ENCODE peak calls at places on chromosomes 12 and 14, in eight cellular contexts. A, Z, G, T, O, D, N and K are unnamed samples.

GRCh38 chr12:111767362-111768158 is 827 bp downstream of the ALDH2 start:
- DNase-seq in N (peak), A (no peak), G (no peak), Z (no peak), T (no peak), O (no peak), D (no peak), K (no peak)

GRCh38 chr12:124764870-124765570 is 98.6 kb downstream of the SCARB1 start:
- DNase-seq in A (no peak), O (peak), D (no peak), N (peak), T (no peak), Z (no peak), G (no peak), K (no peak)

GRCh38 chr12:14879222-14879933 is 6.3 kb downstream of the MGP start:
- DNase-seq in G (no peak), D (no peak), Z (no peak), O (no peak), T (no peak), A (no peak), N (no peak), K (no peak)

GRCh38 chr14:71618047-71618446 is 314.2 kb upstream of the RGS6 start:
- DNase-seq in T (no peak), O (no peak), G (no peak), Z (no peak), A (no peak), N (no peak), D (no peak), K (no peak)

GRCh38 chr14:64705406-64706118 is 1.3 kb downstream of the PLEKHG3 start:
- DNase-seq in T (no peak), Z (no peak), A (no peak), N (peak), G (peak), D (no peak), O (no peak), K (no peak)

GRCh38 chr12:119419371-119419770 is 84.8 kb downstream of the CCDC60 start:
- DNase-seq in G (no peak), T (no peak), A (no peak), N (no peak), D (no peak), Z (no peak), O (no peak), K (no peak)

GRCh38 chr12:47881826-47882427 is 22.9 kb downstream of the VDR start:
- DNase-seq in N (peak), G (no peak), T (peak), O (peak), A (peak), Z (no peak), D (no peak), K (no peak)

GRCh38 chr12:109722753-109723109 is 9.1 kb downstream of the FAM222A start:
- DNase-seq in G (no peak), D (no peak), O (no peak), T (no peak), A (no peak), N (no peak), Z (no peak), K (no peak)

GRCh38 chr14:55850803-55851202 is 267.4 kb upstream of the PELI2 start:
- DNase-seq in O (no peak), D (no peak), Z (no peak), N (peak), A (peak), T (no peak), G (no peak), K (no peak)

GRCh38 chr12:67919406-67919805 is 69.8 kb upstream of the IFNG-AS1 start:
- DNase-seq in D (no peak), Z (no peak), N (peak), G (no peak), A (peak), O (no peak), T (no peak), K (no peak)

GRCh38 chr14:83300454-83301064 is 1766.9 kb upstream of the SEL1L start:
- DNase-seq in T (no peak), D (no peak), A (no peak), G (no peak), N (peak), O (no peak), Z (peak), K (peak)

GRCh38 chr14:87065366-87065765 is 927.6 kb downstream of the GALC start:
- DNase-seq in D (no peak), T (no peak), Z (no peak), O (no peak), A (no peak), N (no peak), G (no peak), K (no peak)

GRCh38 chr14:103973354-103973753 is 31.0 kb upstream of the RD3L start:
- DNase-seq in A (no peak), O (no peak), G (no peak), N (no peak), D (no peak), T (no peak), Z (no peak), K (no peak)

GRCh38 chr12:19967486-19967885 is 400.9 kb upstream of the PDE3A start:
- DNase-seq in N (peak), O (no peak), G (no peak), A (no peak), D (no peak), T (no peak), Z (no peak), K (no peak)

GRCh38 chr12:84069699-84070098 is 842.9 kb downstream of the SLC6A15 start:
- DNase-seq in Z (no peak), T (no peak), N (peak), A (no peak), D (no peak), O (no peak), G (no peak), K (no peak)

GRCh38 chr14:23306113-23306411 is 571 bp upstream of the BCL2L2 start:
- DNase-seq in T (no peak), O (no peak), Z (no peak), A (no peak), G (no peak), N (no peak), D (no peak), K (no peak)
- H3K4me3 ChIP-seq in T (peak), O (peak), Z (no peak), A (peak), G (no peak), N (no peak), D (no peak), K (no peak)

GRCh38 chr14:34693228-34693939 is 21.0 kb downstream of the CFL2 start:
- DNase-seq in O (no peak), N (no peak), G (no peak), T (no peak), D (no peak), A (no peak), Z (no peak), K (peak)

GRCh38 chr14:34691173-34691572 is 23.2 kb downstream of the CFL2 start:
- DNase-seq in G (no peak), D (no peak), A (no peak), T (no peak), N (no peak), O (no peak), Z (no peak), K (no peak)

GRCh38 chr14:34688470-34689206 is 25.8 kb downstream of the CFL2 start:
- DNase-seq in A (no peak), G (no peak), T (no peak), N (no peak), D (no peak), Z (no peak), O (no peak), K (no peak)

GRCh38 chr14:34692348-34692747 is 22.0 kb downstream of the CFL2 start:
- DNase-seq in N (peak), D (no peak), O (no peak), G (no peak), A (no peak), Z (no peak), T (no peak), K (no peak)

DNA sequence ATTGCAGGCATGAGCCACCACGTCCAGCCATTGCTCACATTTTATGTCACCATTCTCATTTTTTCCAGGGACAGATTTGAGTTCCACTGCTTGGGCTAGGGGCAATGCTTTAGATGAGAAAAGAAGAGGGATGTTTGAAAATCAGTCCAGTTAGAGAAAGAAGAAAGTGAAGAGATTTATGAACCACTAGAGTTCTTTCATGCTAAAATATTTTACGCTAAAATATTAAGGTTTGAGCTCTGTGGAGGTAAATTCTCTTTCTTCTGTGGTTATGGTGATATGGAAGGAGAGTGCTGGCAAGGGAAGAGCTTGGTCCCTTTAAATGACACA is 21.5 kb downstream of the CFL2 start:
- DNase-seq in O (no peak), G (no peak), D (no peak), N (no peak), T (no peak), A (no peak), Z (no peak), K (no peak)
- H3K4me3 ChIP-seq in O (peak), G (no peak), D (no peak), N (no peak), T (no peak), A (no peak), Z (no peak), K (no peak)

GRCh38 chr12:82685721-82686222 is 934 bp upstream of the TMTC2 start:
- DNase-seq in Z (peak), A (peak), T (peak), N (peak), G (peak), D (peak), O (peak), K (peak)
- H3K4me3 ChIP-seq in Z (peak), A (peak), T (peak), N (peak), G (peak), D (peak), O (peak), K (peak)

DNA sequence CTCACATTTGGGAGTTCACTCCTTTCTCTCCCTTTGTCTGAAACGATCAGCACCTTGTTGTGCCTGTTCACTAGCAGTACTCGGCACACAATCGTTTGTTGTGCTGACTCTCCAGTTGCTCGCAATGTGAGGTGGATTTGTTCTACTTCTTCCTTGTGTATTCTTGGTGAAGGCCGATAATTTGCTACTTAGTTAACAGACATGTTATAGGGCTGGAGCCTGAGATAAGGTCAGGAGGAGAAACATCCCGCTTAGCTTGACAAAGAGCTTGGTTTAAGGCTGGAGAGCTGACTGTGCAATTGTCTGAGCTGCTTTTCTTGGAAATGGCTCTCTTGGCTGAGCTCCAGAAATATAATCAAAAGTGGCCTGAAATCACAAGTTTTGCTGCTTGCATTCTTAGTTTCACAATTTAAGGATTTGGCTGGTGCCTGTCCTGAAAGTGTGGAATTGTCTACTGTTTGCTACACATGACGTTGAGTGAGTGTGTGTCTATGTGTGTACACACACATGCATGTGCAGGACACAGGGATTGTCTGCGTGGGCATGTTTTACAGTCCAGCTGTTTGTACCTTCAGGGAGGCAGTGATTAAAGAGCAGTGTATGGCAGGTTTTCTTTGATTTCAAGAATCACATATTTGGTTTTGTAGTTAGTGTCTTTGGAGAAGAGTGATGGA is 77.7 kb downstream of the ARF6 start:
- DNase-seq in D (no peak), T (no peak), Z (peak), G (peak), N (peak), O (no peak), A (no peak), K (no peak)
- H3K4me3 ChIP-seq in D (peak), T (no peak), Z (peak), G (no peak), N (no peak), O (no peak), A (no peak), K (no peak)

GRCh38 chr14:95316826-95317225 is 2.9 kb downstream of the CLMN start:
- DNase-seq in N (no peak), O (no peak), Z (no peak), D (no peak), G (no peak), A (no peak), T (no peak), K (no peak)

GRCh38 chr14:95318870-95319311 is 817 bp downstream of the CLMN start:
- DNase-seq in D (no peak), A (no peak), T (no peak), Z (peak), O (no peak), G (no peak), N (no peak), K (no peak)

GRCh38 chr14:95317817-95318343 is 1.8 kb downstream of the CLMN start:
- DNase-seq in A (no peak), G (no peak), N (no peak), T (no peak), Z (no peak), O (no peak), D (no peak), K (no peak)

GRCh38 chr14:95319312-95320075 is at the start of gene CLMN:
- DNase-seq in T (peak), O (peak), G (no peak), Z (peak), N (peak), D (peak), A (no peak), K (peak)

GRCh38 chr14:95318399-95318834 is 1.3 kb downstream of the CLMN start:
- DNase-seq in D (no peak), O (peak), A (no peak), Z (peak), N (no peak), G (no peak), T (no peak), K (no peak)
- H3K4me3 ChIP-seq in D (no peak), O (peak), A (peak), Z (peak), N (peak), G (no peak), T (no peak), K (no peak)

GRCh38 chr14:94174622-94175402 is 690 bp downstream of the PPP4R4 start:
- DNase-seq in O (no peak), Z (no peak), G (peak), A (no peak), N (no peak), D (no peak), T (no peak), K (no peak)
- H3K4me3 ChIP-seq in O (peak), Z (peak), G (peak), A (peak), N (peak), D (peak), T (peak), K (peak)

DNA sequence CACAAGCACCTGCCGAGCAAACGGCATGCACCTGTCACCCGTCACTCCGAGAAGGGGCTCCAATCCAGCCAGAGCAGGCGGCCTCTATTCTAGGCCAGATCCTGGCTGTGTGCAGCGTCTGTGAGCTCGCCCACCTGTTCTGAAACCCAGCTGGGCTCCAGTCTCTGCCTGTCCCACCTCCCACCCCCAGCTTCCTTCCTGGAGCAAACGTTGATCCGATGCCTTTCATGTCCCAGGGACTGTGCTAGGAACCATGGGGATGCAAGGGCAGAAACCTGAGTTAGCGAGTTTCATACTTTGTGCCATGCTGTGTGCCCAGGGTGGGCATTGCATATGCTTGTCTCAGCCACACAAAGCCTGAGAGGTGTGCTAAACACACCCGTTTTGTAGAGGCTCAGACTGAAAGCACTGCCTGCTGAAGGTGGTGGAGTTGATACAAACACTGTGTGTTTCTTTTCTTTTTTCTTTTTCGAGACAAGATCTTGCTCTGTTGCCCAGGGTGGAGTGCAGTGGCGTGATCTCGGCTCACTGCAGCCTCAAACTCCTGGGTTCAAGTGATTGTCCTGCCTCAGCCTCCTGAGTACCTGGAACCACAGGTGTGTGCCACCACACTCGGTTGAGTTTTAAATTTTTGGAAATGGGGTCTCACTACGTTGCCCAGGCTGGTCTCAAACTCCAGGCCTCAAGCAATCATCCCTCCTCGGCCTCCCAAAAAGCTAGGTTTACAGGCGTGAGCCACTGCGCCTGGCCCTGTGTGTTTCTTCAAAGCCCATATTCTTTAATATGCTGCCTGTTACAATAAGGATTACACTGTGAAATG is 84.1 kb upstream of the MED13L start:
- DNase-seq in T (no peak), Z (peak), A (no peak), O (no peak), G (no peak), N (no peak), D (no peak), K (peak)
- H3K4me3 ChIP-seq in T (no peak), Z (peak), A (no peak), O (no peak), G (no peak), N (no peak), D (no peak), K (no peak)

GRCh38 chr14:105067969-105068301 is 2.7 kb upstream of the GPR132 start:
- DNase-seq in N (no peak), Z (no peak), O (no peak), D (no peak), T (peak), G (no peak), A (no peak), K (no peak)

GRCh38 chr14:105065280-105066228 is at the start of gene GPR132:
- DNase-seq in N (no peak), Z (peak), G (no peak), A (no peak), T (peak), O (peak), D (peak), K (peak)

GRCh38 chr14:105064721-105065143 is 498 bp downstream of the GPR132 start:
- DNase-seq in O (no peak), A (no peak), D (no peak), N (peak), Z (peak), T (peak), G (no peak), K (no peak)

GRCh38 chr14:105067140-105067968 is 2.1 kb upstream of the GPR132 start:
- DNase-seq in A (no peak), O (no peak), D (no peak), T (peak), G (no peak), N (peak), Z (peak), K (no peak)

GRCh38 chr14:105066285-105067071 is 1.2 kb upstream of the GPR132 start:
- DNase-seq in A (no peak), T (no peak), O (no peak), Z (no peak), D (no peak), G (no peak), N (no peak), K (no peak)
- H3K4me3 ChIP-seq in A (no peak), T (no peak), O (no peak), Z (no peak), D (peak), G (no peak), N (no peak), K (no peak)

DNA sequence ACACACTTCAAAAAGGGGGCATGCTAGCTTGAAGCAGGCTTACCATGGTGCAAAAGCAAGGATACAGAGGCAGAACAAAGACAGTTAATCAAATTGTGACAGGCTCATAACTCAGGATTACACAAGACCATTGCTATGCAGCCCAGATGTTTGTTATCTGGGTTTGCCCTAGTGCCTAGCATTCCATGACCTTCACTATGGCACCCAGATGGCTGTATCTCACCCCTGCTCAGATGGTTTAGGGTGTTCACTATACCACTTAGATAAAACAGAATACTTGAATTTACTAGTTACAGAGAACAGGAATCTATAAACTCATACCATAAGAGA is 56.2 kb downstream of the SDR9C7 start:
- DNase-seq in Z (no peak), O (no peak), A (no peak), G (no peak), D (no peak), N (no peak), T (no peak), K (no peak)
- H3K4me3 ChIP-seq in Z (no peak), O (no peak), A (no peak), G (no peak), D (no peak), N (no peak), T (no peak), K (no peak)